ENCODE peak calls at places on chromosome 16, in six cellular contexts. Z is coronary artery, Y is psoas muscle, A is GM23338, J is suprapubic skin, N is colonic mucosa. K is an unnamed sample.

GRCh38 chr16:77618011-77618410 is 104.3 kb upstream of the NUDT7 start:
- DNase-seq in Z (no peak), Y (no peak), A (no peak), J (no peak), N (no peak), K (no peak)

GRCh38 chr16:14444979-14445810 is 184.9 kb downstream of the PARN start:
- DNase-seq in Z (no peak), Y (no peak), A (no peak), J (no peak), N (no peak), K (peak)

GRCh38 chr16:4682616-4683254 is 10.6 kb upstream of the NUDT16L1 start:
- DNase-seq in Z (no peak), Y (peak), A (peak), J (no peak), N (no peak), K (no peak)

GRCh38 chr16:74586948-74587347 is 20.0 kb downstream of the GLG1 start:
- DNase-seq in Z (no peak), Y (no peak), A (no peak), J (no peak), N (no peak), K (no peak)

GRCh38 chr16:56897026-56897799 is 32.2 kb downstream of the SLC12A3 start:
- DNase-seq in Z (no peak), Y (no peak), A (no peak), J (no peak), N (no peak), K (no peak)

GRCh38 chr16:1279081-1279944 is 23.4 kb downstream of the TPSD1 start:
- DNase-seq in Z (no peak), Y (no peak), A (no peak), J (no peak), N (no peak), K (no peak)

GRCh38 chr16:64167851-64168770 is 953.8 kb downstream of the CDH11 start:
- DNase-seq in Z (no peak), Y (no peak), A (no peak), J (no peak), N (no peak), K (no peak)

GRCh38 chr16:47779201-47780016 is 318.3 kb downstream of the PHKB start:
- DNase-seq in Z (no peak), Y (no peak), A (no peak), J (no peak), N (no peak), K (no peak)

GRCh38 chr16:68251812-68252211 is 6.6 kb downstream of the PLA2G15 start:
- DNase-seq in Z (no peak), Y (peak), A (no peak), J (no peak), N (no peak), K (no peak)

GRCh38 chr16:89828199-89828869 is at the start of gene SPIRE2:
- DNase-seq in Z (no peak), Y (peak), A (peak), J (no peak), N (peak), K (peak)

GRCh38 chr16:4945560-4946502 is 8.9 kb upstream of the PPL start:
- DNase-seq in Z (no peak), Y (peak), A (no peak), J (peak), N (peak), K (no peak)

GRCh38 chr16:22313141-22313781 is 16.1 kb downstream of the POLR3E start:
- DNase-seq in Z (peak), Y (no peak), A (no peak), J (no peak), N (no peak), K (no peak)

GRCh38 chr16:65312071-65312470 is 190.2 kb upstream of the CDH11 start:
- DNase-seq in Z (no peak), Y (no peak), A (no peak), J (no peak), N (no peak), K (no peak)

GRCh38 chr16:9152649-9153501 is 61.4 kb downstream of the HAPSTR1 start:
- DNase-seq in Z (no peak), Y (no peak), A (no peak), J (no peak), N (no peak), K (no peak)

GRCh38 chr16:79047337-79047736 is 553.2 kb downstream of the MAF start:
- DNase-seq in Z (no peak), Y (no peak), A (peak), J (no peak), N (no peak), K (peak)

GRCh38 chr16:69821844-69822173 is 59.7 kb downstream of the WWP2 start:
- DNase-seq in Z (peak), Y (no peak), A (no peak), J (peak), N (no peak), K (no peak)

GRCh38 chr16:81292936-81293335 is 21.8 kb upstream of the GAN start:
- DNase-seq in Z (no peak), Y (no peak), A (no peak), J (no peak), N (no peak), K (no peak)

DNA sequence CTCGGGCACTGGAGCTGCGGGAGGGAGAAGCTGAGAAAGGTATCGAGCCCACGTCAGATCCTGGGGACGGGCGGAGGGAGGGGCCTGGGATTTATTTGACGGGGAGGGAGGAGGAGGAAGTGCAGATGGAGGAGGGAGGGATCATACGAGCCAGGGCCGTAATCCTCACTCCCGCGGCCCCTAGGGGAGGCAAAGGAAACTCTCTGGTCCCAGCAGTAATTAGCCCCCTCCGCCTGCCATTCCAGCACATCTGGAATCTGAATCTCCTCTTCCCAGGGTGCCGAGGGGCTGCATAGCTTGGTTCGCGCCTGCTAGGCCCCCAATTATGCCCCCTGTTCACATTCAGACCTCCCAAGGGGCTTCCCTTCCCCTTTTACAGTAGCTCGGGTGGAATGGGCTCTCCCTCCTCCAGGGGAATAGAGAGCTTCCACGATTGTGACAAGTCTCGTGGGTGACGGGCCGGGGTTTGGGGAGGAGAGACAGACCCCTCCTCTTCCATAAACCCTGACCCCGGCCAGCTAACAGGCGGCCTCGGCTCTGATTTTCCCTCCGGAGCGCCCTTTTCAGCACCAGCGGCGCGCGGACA is at the start of gene SEZ6L2:
- DNase-seq in Z (no peak), Y (peak), A (peak), J (peak), N (peak), K (no peak)
- TF ChIP-seq CTCF in Z (no peak), Y (no peak), A (peak), J (no peak), N (peak), K (no peak)

DNA sequence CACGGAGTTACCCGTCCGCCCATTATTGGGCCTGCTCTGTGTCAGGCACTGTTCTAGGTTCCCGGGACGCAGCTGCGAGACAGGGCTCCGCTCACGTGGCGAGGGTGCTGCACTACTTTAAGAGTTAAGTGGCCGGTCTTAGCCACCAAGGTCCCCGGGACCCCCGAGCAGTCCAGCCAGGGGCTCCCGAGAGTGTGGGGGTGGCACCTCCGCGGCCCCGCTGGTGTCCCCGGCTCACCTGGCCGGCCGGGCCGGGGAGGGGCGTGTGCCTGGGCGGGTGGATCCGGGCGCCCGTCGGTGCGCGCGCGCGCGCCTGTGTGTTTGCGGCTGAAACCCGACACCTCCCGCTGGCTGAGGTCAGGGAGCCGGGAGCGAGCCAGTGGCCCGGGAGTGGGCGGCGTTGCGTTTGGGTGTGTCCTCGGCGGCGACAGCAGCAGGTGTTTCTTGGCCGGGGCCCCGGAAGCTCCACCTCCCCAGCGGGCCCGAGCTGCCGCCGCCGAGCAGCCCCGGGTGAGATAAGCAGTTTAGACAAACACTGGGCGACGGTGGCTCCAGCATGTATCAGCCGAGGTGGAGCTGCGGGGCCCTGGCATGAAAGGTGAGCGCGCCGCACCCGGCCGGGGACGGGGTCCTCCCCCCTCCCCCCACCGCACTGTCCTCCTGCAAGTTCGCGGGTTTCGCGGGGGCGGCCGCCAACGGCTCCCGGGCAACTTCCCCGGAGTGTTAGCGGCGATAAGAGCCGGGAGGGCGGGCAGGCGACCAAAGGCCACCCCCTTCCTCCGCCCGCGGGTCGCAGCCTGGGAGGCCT is at the start of gene GSE1:
- DNase-seq in Z (peak), Y (peak), A (peak), J (peak), N (peak), K (no peak)
- TF ChIP-seq CTCF in Z (no peak), Y (no peak), A (no peak), J (no peak), N (no peak), K (no peak)

DNA sequence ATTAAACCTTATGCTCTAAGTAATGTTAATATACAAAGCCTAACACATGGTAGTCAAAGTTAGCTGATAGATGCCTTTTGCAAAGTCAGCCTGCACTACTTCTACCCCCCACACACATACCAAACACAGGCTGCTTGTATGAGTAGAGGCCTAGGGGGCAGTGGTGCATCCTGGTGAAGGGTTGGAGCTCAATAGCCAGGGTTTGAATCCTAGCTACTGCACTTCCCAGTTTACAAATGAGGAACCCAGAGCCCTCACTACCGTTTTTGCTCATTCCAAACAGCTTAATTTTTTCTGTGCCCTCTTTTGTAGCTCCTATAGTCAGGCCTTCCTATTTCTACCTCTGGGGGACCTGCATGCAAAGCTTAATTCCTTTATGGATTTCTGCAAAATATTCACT is 18.9 kb upstream of the HYDIN start:
- DNase-seq in Z (no peak), Y (no peak), A (peak), J (no peak), N (no peak), K (no peak)
- TF ChIP-seq CTCF in Z (no peak), Y (no peak), A (peak), J (no peak), N (no peak), K (no peak)

GRCh38 chr16:88495268-88495772 is 42.2 kb downstream of the ZFPM1 start:
- DNase-seq in Z (no peak), Y (no peak), A (no peak), J (no peak), N (no peak), K (no peak)
- TF ChIP-seq CTCF in Z (no peak), Y (no peak), A (no peak), J (no peak), N (no peak), K (no peak)

GRCh38 chr16:73196670-73197069 is 148.7 kb upstream of the ZFHX3 start:
- DNase-seq in Z (no peak), Y (peak), A (peak), J (peak), N (peak), K (no peak)

GRCh38 chr16:73197598-73197997 is 149.7 kb upstream of the ZFHX3 start:
- DNase-seq in Z (no peak), Y (no peak), A (no peak), J (no peak), N (peak), K (no peak)

GRCh38 chr16:73204359-73205152 is 156.6 kb upstream of the ZFHX3 start:
- DNase-seq in Z (no peak), Y (no peak), A (no peak), J (no peak), N (peak), K (peak)

GRCh38 chr16:73202176-73202729 is 154.3 kb upstream of the ZFHX3 start:
- DNase-seq in Z (no peak), Y (peak), A (no peak), J (no peak), N (peak), K (peak)

GRCh38 chr16:73199214-73199613 is 151.3 kb upstream of the ZFHX3 start:
- DNase-seq in Z (no peak), Y (no peak), A (no peak), J (no peak), N (no peak), K (no peak)
- TF ChIP-seq CTCF in Z (no peak), Y (no peak), A (no peak), J (no peak), N (no peak), K (peak)

DNA sequence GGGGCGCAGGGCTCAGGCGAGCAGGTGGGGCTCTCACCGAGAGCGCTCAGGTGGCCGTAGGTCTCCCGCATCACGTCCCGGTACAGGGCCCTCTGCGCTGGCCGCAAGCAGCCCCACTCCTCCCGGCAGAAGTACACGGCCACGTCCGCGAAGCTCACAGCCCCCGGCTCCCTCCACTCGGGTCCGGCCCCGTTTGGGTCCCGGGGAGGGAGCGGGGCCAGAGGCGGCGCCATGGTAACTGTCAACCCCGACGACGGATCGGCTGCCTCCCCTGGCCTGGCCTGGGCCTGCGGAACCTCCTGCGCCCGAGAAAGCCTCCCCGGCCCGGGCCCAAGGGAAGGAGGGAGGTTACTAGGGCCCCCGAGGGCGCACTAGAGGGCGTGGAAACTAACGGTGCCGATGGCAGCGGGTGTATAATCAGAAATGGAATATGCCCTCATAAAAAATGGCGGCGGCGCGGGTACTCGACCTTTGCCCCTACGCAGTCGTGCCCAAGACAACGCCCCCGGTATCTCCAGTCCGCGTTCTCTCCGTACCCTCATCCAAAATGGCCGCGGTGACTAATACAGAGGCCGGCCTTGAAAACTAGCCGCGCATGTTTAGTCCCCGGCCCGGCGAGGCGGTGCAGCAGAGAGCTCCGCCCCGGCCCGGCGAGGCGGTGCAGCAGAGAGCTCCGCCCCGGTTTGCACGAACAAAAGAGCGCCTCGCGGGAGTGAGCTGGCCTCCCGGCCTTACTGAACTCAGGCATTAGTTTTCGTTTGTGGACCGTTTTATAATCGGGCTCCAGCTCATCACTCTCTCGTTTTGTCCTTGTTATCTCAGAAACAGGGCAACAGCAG is at the start of gene ZNF764:
- DNase-seq in Z (peak), Y (peak), A (peak), J (peak), N (peak), K (peak)
- TF ChIP-seq CTCF in Z (no peak), Y (no peak), A (no peak), J (no peak), N (no peak), K (no peak)

GRCh38 chr16:188674-189073 is 8.4 kb downstream of the HBQ1 start:
- DNase-seq in Z (no peak), Y (no peak), A (peak), J (no peak), N (no peak), K (no peak)
- TF ChIP-seq CTCF in Z (no peak), Y (no peak), A (peak), J (no peak), N (no peak), K (peak)

GRCh38 chr16:17224859-17225258 is 245.9 kb downstream of the XYLT1 start:
- DNase-seq in Z (no peak), Y (peak), A (no peak), J (peak), N (peak), K (no peak)

GRCh38 chr16:17223576-17223975 is 247.2 kb downstream of the XYLT1 start:
- DNase-seq in Z (no peak), Y (no peak), A (no peak), J (no peak), N (no peak), K (no peak)

GRCh38 chr16:17224350-17224749 is 246.4 kb downstream of the XYLT1 start:
- DNase-seq in Z (no peak), Y (no peak), A (no peak), J (no peak), N (no peak), K (no peak)

GRCh38 chr16:17225551-17225950 is 245.2 kb downstream of the XYLT1 start:
- DNase-seq in Z (no peak), Y (no peak), A (no peak), J (no peak), N (no peak), K (no peak)

DNA sequence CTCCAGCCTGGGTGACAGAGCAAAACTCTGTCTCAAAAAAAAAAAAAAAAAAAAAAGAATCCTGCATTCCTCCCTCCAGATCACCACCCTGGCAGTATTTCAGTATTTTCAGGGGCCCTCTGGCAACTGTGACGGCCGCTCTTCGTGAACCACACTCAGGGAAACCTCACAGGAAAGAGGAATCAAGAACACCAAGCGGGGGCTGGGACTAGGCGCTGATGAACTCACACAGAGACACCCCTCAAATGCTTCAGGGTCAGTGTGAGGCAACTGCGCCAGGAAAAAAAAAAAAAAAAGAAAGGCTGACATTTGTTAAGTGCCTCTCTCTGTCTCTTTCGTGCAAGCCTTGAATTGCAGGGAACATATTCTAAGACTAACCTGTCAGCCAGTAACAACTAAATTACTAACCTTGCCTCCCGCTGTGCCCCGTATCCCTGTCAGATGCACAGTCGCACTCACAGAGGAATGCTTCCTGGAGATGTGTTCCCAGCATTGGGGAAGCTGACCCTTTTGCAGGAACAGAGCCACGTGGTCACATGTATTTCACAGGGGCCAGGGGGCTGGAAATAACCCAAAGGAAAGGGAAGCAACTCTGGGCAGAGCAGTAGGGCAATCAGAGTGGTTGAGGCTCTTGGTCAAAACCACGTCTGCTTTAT is 247.9 kb downstream of the XYLT1 start:
- DNase-seq in Z (no peak), Y (no peak), A (peak), J (no peak), N (no peak), K (no peak)
- TF ChIP-seq CTCF in Z (no peak), Y (no peak), A (no peak), J (no peak), N (no peak), K (no peak)

DNA sequence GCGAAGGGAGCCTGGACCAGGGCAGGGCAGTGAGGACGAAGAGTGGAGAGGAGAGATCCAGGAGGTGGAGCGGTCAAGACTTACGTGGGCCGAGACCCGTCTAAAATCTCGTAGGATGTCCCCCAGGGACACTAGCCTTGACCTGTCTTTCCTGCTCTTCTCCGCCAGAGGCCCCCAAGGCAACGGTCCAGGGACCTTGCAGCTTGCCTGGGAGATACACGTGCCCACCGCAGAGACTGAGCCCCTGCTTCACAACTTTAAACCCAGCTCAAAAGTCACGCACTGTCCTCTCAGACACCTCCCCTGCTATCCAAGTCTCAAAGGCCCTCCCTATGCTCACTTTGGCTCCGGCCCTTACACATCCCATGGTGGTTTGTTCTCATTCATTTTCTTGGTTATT is 9.4 kb downstream of the TIGD7 start:
- DNase-seq in Z (no peak), Y (no peak), A (peak), J (no peak), N (no peak), K (no peak)
- TF ChIP-seq CTCF in Z (no peak), Y (no peak), A (peak), J (no peak), N (no peak), K (no peak)

K was measured in osteocyte.